ENCODE peak calls at places on chromosome 17, in ten cellular contexts. Q is astrocyte, H is HFF-Myc, N is tibial artery, O is Caco-2, R is PC-3, B is NB4, T is GM06990, K is stomach, E is bronchial epithelial cell. V is an unnamed sample.

GRCh38 chr17:48162946-48163506 is 55.5 kb downstream of the SNX11 start:
- DNase-seq in B (no peak), K (peak; percentile 26), N (no peak), R (peak; percentile 26), O (peak; percentile 45), E (no peak), H (no peak), Q (peak; percentile 6), T (no peak), V (no peak)

GRCh38 chr17:48608494-48608834 is 2.4 kb downstream of the HOXB7 start:
- DNase-seq in E (no peak), N (no peak), O (no peak), R (no peak), K (no peak), B (no peak), Q (no peak), T (no peak), H (no peak), V (no peak)

GRCh38 chr17:48981927-48982539 is 13.6 kb upstream of the GIP start:
- DNase-seq in H (no peak), O (no peak), Q (no peak), B (no peak), N (no peak), E (no peak), K (no peak), R (no peak), T (no peak), V (no peak)

GRCh38 chr17:82959242-82959930 is 119.6 kb upstream of the ZNF750 start:
- DNase-seq in O (no peak), H (no peak), R (no peak), T (no peak), B (no peak), K (peak; percentile 14), E (no peak), N (no peak), Q (peak; percentile 5), V (no peak)

GRCh38 chr17:41527076-41528023 is 758 bp downstream of the KRT19 start:
- DNase-seq in T (no peak), B (no peak), K (peak; percentile 44), Q (no peak), O (peak; percentile 69), R (no peak), N (no peak), E (no peak), H (no peak), V (no peak)

GRCh38 chr17:45823598-45823997 is 21.1 kb upstream of the SPPL2C start:
- DNase-seq in B (no peak), T (no peak), E (no peak), H (no peak), K (no peak), O (no peak), Q (no peak), R (no peak), N (no peak), V (no peak)

GRCh38 chr17:72683506-72684404 is 408.7 kb downstream of the SLC39A11 start:
- DNase-seq in B (peak; percentile 91), H (no peak), R (peak; percentile 100), E (peak; percentile 97), N (no peak), O (peak; percentile 81), K (peak; percentile 38), Q (peak; percentile 95), T (no peak), V (peak; percentile 51)

GRCh38 chr17:48177816-48178215 is 70.2 kb downstream of the SNX11 start:
- DNase-seq in T (no peak), E (no peak), R (peak; percentile 51), O (no peak), H (no peak), Q (no peak), B (no peak), K (no peak), N (no peak), V (no peak)

GRCh38 chr17:60817187-60817586 is 139.5 kb downstream of the BCAS3 start:
- DNase-seq in B (no peak), N (no peak), T (no peak), O (no peak), K (no peak), H (peak; percentile 35), Q (peak; percentile 94), E (peak; percentile 89), R (peak; percentile 93), V (peak; percentile 78)

GRCh38 chr17:7356779-7357178 is 1.8 kb downstream of the TMEM95 start:
- DNase-seq in B (no peak), N (no peak), H (no peak), E (no peak), T (no peak), O (no peak), Q (no peak), K (no peak), R (no peak), V (no peak)

GRCh38 chr17:9632741-9633140 is 12.6 kb upstream of the USP43 start:
- DNase-seq in O (no peak), K (no peak), B (no peak), R (no peak), N (no peak), E (no peak), T (no peak), Q (no peak), H (no peak), V (no peak)

GRCh38 chr17:10737786-10738185 is 8.0 kb upstream of the TMEM220 start:
- DNase-seq in E (no peak), T (no peak), H (no peak), O (no peak), R (no peak), K (no peak), N (no peak), Q (no peak), B (no peak), V (no peak)

GRCh38 chr17:65498831-65499230 is 62.6 kb downstream of the AXIN2 start:
- DNase-seq in E (no peak), N (no peak), T (no peak), B (no peak), O (no peak), K (no peak), Q (no peak), H (no peak), R (no peak), V (no peak)

GRCh38 chr17:74812109-74812864 is 36.1 kb upstream of the NAT9 start:
- DNase-seq in K (no peak), Q (no peak), N (no peak), E (no peak), O (no peak), R (no peak), T (no peak), H (no peak), B (peak; percentile 34), V (no peak)

GRCh38 chr17:74813793-74814192 is 37.6 kb upstream of the NAT9 start:
- DNase-seq in H (no peak), E (no peak), T (no peak), Q (no peak), R (no peak), B (no peak), K (no peak), N (no peak), O (no peak), V (no peak)

GRCh38 chr17:74815671-74816370 is 39.7 kb upstream of the NAT9 start:
- DNase-seq in T (no peak), E (no peak), K (no peak), B (peak; percentile 30), R (no peak), N (no peak), O (peak; percentile 23), H (no peak), Q (no peak), V (no peak)

GRCh38 chr17:74815067-74815466 is 38.9 kb upstream of the NAT9 start:
- DNase-seq in Q (no peak), K (no peak), E (no peak), B (no peak), H (no peak), R (no peak), T (no peak), N (no peak), O (no peak), V (no peak)

GRCh38 chr17:74814453-74814852 is 38.3 kb upstream of the NAT9 start:
- DNase-seq in K (no peak), N (no peak), T (no peak), B (no peak), Q (no peak), E (no peak), R (peak; percentile 27), O (no peak), H (no peak), V (no peak)
- TF ChIP-seq CTCF in K (no peak), N (no peak), T (peak; percentile 25), B (peak; percentile 16), Q (no peak), E (no peak), R (peak; percentile 52), O (no peak), H (peak; percentile 16), V (peak; percentile 18)

GRCh38 chr17:19520641-19521040 is 13.0 kb upstream of the SLC47A1 start:
- DNase-seq in H (no peak), K (no peak), T (no peak), E (no peak), Q (no peak), R (no peak), N (no peak), O (no peak), B (no peak), V (no peak)

DNA sequence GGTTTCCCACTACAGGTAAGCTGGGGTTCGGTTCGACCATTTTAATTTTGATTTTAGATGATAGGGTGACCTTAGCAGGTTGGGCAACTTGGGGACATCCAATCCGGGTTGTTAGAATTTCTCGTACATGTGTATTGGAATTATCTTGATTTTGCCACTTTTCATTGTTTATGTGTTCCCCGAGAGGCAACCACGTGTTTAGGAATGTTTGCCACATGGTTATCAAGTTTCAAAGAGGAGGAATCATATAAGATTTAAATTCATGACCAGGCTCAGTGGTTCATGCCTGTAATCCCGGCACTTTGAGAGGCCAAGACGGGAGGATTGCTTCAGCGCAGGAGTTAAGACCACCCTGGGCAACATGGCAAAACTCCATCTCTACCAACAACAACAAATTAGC is 10.0 kb upstream of the SLC47A1 start:
- DNase-seq in B (no peak), O (no peak), T (no peak), Q (no peak), K (no peak), H (no peak), N (no peak), R (no peak), E (no peak), V (no peak)
- H3K4me3 ChIP-seq in B (no peak overlapping the region), O (no peak overlapping the region), T (no peak overlapping the region), Q (no peak overlapping the region), K (no peak overlapping the region), H (no peak overlapping the region), N (no peak overlapping the region), R (no peak overlapping the region), E (no peak overlapping the region), V (no peak overlapping the region)

DNA sequence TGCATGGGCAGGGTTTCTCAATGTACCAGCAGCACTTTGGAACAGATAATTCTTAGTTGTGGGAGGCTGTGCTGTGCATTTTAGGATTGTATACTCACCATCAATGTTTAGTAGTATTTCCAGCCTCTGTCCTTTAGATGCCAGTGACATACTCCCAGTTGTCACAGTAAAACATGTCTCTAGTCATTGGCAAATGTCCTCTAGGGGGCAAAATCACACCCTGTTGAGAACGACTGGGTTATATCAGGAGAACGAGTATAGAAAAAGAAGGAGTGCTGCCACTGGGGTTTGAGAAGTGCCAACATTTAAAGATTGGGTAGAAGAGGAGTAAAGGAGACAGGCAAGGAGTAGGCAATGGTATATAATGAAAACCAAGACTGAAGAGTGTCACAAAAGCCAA is 37.9 kb upstream of the SMIM36 start:
- DNase-seq in R (peak; percentile 68), B (peak; percentile 43), Q (no peak), H (no peak), K (no peak), T (no peak), E (peak; percentile 9), O (peak; percentile 16), N (no peak), V (no peak)
- TF ChIP-seq CTCF in R (peak; percentile 80), B (no peak), Q (no peak), H (peak; percentile 19), K (no peak), T (peak; percentile 58), E (no peak), O (peak; percentile 36), N (no peak), V (peak; percentile 26)

GRCh38 chr17:2542056-2542455 is 30.4 kb upstream of the METTL16 start:
- DNase-seq in B (no peak), N (no peak), Q (no peak), H (no peak), K (no peak), E (no peak), T (no peak), O (no peak), R (no peak), V (no peak)
- H3K4me3 ChIP-seq in B (no peak overlapping the region), N (no peak overlapping the region), Q (no peak overlapping the region), H (no peak overlapping the region), K (no peak overlapping the region), E (no peak overlapping the region), T (no peak overlapping the region), O (no peak overlapping the region), R (no peak overlapping the region), V (no peak overlapping the region)